ENCODE peak calls at places on chromosomes 3 and 15, in seven cellular contexts. One of them, this sample, is unnamed.
A peak's percentile ranks its signal among the peaks of the same experiment; 100 is the strongest.

GRCh38 chr3:29494305-29495036 is 213.6 kb downstream of the RBMS3 start:
- DNase-seq in GM13976: no peak
- DNase-seq in Calu3: no peak
- DNase-seq in transverse colon: no peak
- DNase-seq in Peyer's patch: no peak
- DNase-seq in OCI-LY7: no peak
- DNase-seq in endothelial cell: no peak
- DNase-seq in this sample: no peak

GRCh38 chr15:78651930-78652655 is 11.1 kb upstream of the CHRNB4 start:
- DNase-seq in GM13976: no peak
- DNase-seq in Calu3: no peak
- DNase-seq in transverse colon: no peak
- DNase-seq in Peyer's patch: no peak
- DNase-seq in OCI-LY7: no peak
- DNase-seq in endothelial cell: no peak
- DNase-seq in this sample: no peak

GRCh38 chr3:163018067-163018466 is 1521.5 kb downstream of the OTOL1 start:
- DNase-seq in GM13976: no peak
- DNase-seq in Calu3: no peak
- DNase-seq in transverse colon: no peak
- DNase-seq in Peyer's patch: no peak
- DNase-seq in OCI-LY7: no peak
- DNase-seq in endothelial cell: no peak
- DNase-seq in this sample: no peak

GRCh38 chr15:70604671-70605070 is 158.7 kb downstream of the UACA start:
- DNase-seq in GM13976: no peak
- DNase-seq in Calu3: no peak
- DNase-seq in transverse colon: no peak
- DNase-seq in Peyer's patch: no peak
- DNase-seq in OCI-LY7: no peak
- DNase-seq in endothelial cell: no peak
- DNase-seq in this sample: no peak

GRCh38 chr3:123749716-123750115 is 134.4 kb downstream of the MYLK start:
- DNase-seq in GM13976: no peak
- DNase-seq in Calu3: no peak
- DNase-seq in transverse colon: no peak
- DNase-seq in Peyer's patch: no peak
- DNase-seq in OCI-LY7: no peak
- DNase-seq in endothelial cell: no peak
- DNase-seq in this sample: no peak

GRCh38 chr3:194091141-194091540 is 44.8 kb upstream of the HES1 start:
- DNase-seq in GM13976: no peak
- DNase-seq in Calu3: peak; percentile 60
- DNase-seq in transverse colon: no peak
- DNase-seq in Peyer's patch: no peak
- DNase-seq in OCI-LY7: no peak
- DNase-seq in endothelial cell: no peak
- DNase-seq in this sample: no peak

GRCh38 chr3:39208463-39209055 is 16.2 kb upstream of the XIRP1 start:
- DNase-seq in GM13976: peak; percentile 53
- DNase-seq in Calu3: peak; percentile 55
- DNase-seq in transverse colon: peak; percentile 64
- DNase-seq in Peyer's patch: no peak
- DNase-seq in OCI-LY7: peak; percentile 74
- DNase-seq in endothelial cell: peak; percentile 67
- DNase-seq in this sample: peak; percentile 59

GRCh38 chr3:112640333-112640863 is 545 bp downstream of the CCDC80 start:
- DNase-seq in GM13976: no peak
- DNase-seq in Calu3: no peak
- DNase-seq in transverse colon: no peak
- DNase-seq in Peyer's patch: no peak
- DNase-seq in OCI-LY7: no peak
- DNase-seq in endothelial cell: no peak
- DNase-seq in this sample: no peak

GRCh38 chr3:72657666-72658065 is 190.6 kb downstream of the SHQ1 start:
- DNase-seq in GM13976: peak; percentile 43
- DNase-seq in Calu3: peak; percentile 5
- DNase-seq in transverse colon: no peak
- DNase-seq in Peyer's patch: no peak
- DNase-seq in OCI-LY7: no peak
- DNase-seq in endothelial cell: no peak
- DNase-seq in this sample: peak; percentile 74

GRCh38 chr15:33161209-33161608 is 33.3 kb downstream of the FMN1 start:
- DNase-seq in GM13976: no peak
- DNase-seq in Calu3: no peak
- DNase-seq in transverse colon: no peak
- DNase-seq in Peyer's patch: no peak
- DNase-seq in OCI-LY7: no peak
- DNase-seq in endothelial cell: no peak
- DNase-seq in this sample: no peak

GRCh38 chr3:167882057-167882667 is 146.6 kb downstream of the SERPINI1 start:
- DNase-seq in GM13976: peak; percentile 18
- DNase-seq in Calu3: no peak
- DNase-seq in transverse colon: no peak
- DNase-seq in Peyer's patch: no peak
- DNase-seq in OCI-LY7: peak; percentile 83
- DNase-seq in endothelial cell: no peak
- DNase-seq in this sample: no peak

GRCh38 chr15:72113347-72114031 is 4.5 kb downstream of the MYO9A start:
- DNase-seq in GM13976: no peak
- DNase-seq in Calu3: no peak
- DNase-seq in transverse colon: no peak
- DNase-seq in Peyer's patch: no peak
- DNase-seq in OCI-LY7: no peak
- DNase-seq in endothelial cell: no peak
- DNase-seq in this sample: no peak

GRCh38 chr3:11668243-11669232 is 24.8 kb upstream of the VGLL4 start:
- DNase-seq in GM13976: no peak
- DNase-seq in Calu3: no peak
- DNase-seq in transverse colon: no peak
- DNase-seq in Peyer's patch: no peak
- DNase-seq in OCI-LY7: no peak
- DNase-seq in endothelial cell: no peak
- DNase-seq in this sample: no peak

GRCh38 chr15:78418239-78418638 is 19.8 kb upstream of the IREB2 start:
- DNase-seq in GM13976: no peak
- DNase-seq in Calu3: no peak
- DNase-seq in transverse colon: no peak
- DNase-seq in Peyer's patch: no peak
- DNase-seq in OCI-LY7: no peak
- DNase-seq in endothelial cell: no peak
- DNase-seq in this sample: no peak

GRCh38 chr3:195438371-195438770 is 4.4 kb downstream of the ACAP2 start:
- DNase-seq in GM13976: no peak
- DNase-seq in Calu3: peak; percentile 76
- DNase-seq in transverse colon: no peak
- DNase-seq in Peyer's patch: no peak
- DNase-seq in OCI-LY7: no peak
- DNase-seq in endothelial cell: no peak
- DNase-seq in this sample: no peak

GRCh38 chr15:88069561-88069960 is 187.0 kb downstream of the NTRK3 start:
- DNase-seq in GM13976: no peak
- DNase-seq in Calu3: no peak
- DNase-seq in transverse colon: no peak
- DNase-seq in Peyer's patch: no peak
- DNase-seq in OCI-LY7: no peak
- DNase-seq in endothelial cell: no peak
- DNase-seq in this sample: no peak

GRCh38 chr3:94028093-94028837 is at the start of gene STX19:
- DNase-seq in GM13976: no peak
- DNase-seq in Calu3: peak; percentile 44
- DNase-seq in transverse colon: no peak
- DNase-seq in Peyer's patch: no peak
- DNase-seq in OCI-LY7: no peak
- DNase-seq in endothelial cell: no peak
- DNase-seq in this sample: no peak

GRCh38 chr3:169295126-169295525 is 368.4 kb downstream of the MECOM start:
- DNase-seq in GM13976: no peak
- DNase-seq in Calu3: peak; percentile 51
- DNase-seq in transverse colon: no peak
- DNase-seq in Peyer's patch: no peak
- DNase-seq in OCI-LY7: peak; percentile 13
- DNase-seq in endothelial cell: no peak
- DNase-seq in this sample: peak; percentile 18

GRCh38 chr3:53375019-53375418 is 27.7 kb upstream of the DCP1A start:
- DNase-seq in GM13976: peak; percentile 77
- DNase-seq in Calu3: peak; percentile 85
- DNase-seq in transverse colon: peak; percentile 71
- DNase-seq in Peyer's patch: peak; percentile 87
- DNase-seq in OCI-LY7: peak; percentile 61
- DNase-seq in endothelial cell: peak; percentile 82
- DNase-seq in this sample: peak; percentile 69

GRCh38 chr3:150874666-150875219 is 30.5 kb downstream of the MINDY4B start:
- DNase-seq in GM13976: no peak
- DNase-seq in Calu3: no peak
- DNase-seq in transverse colon: no peak
- DNase-seq in Peyer's patch: no peak
- DNase-seq in OCI-LY7: no peak
- DNase-seq in endothelial cell: no peak
- DNase-seq in this sample: no peak

GRCh38 chr15:84750583-84751092 is 2.2 kb downstream of the ZNF592 start:
- DNase-seq in GM13976: peak; percentile 50
- DNase-seq in Calu3: peak; percentile 18
- DNase-seq in transverse colon: no peak
- DNase-seq in Peyer's patch: no peak
- DNase-seq in OCI-LY7: peak; percentile 75
- DNase-seq in endothelial cell: no peak
- DNase-seq in this sample: peak; percentile 38

GRCh38 chr3:178802993-178803693 is 266.9 kb downstream of the KCNMB2 start:
- DNase-seq in GM13976: no peak
- DNase-seq in Calu3: no peak
- DNase-seq in transverse colon: no peak
- DNase-seq in Peyer's patch: no peak
- DNase-seq in OCI-LY7: no peak
- DNase-seq in endothelial cell: no peak
- DNase-seq in this sample: no peak

GRCh38 chr15:72141171-72142084 is 23.2 kb downstream of the SENP8 start:
- DNase-seq in GM13976: peak; percentile 85
- DNase-seq in Calu3: no peak
- DNase-seq in transverse colon: no peak
- DNase-seq in Peyer's patch: no peak
- DNase-seq in OCI-LY7: peak; percentile 12
- DNase-seq in endothelial cell: no peak
- DNase-seq in this sample: peak; percentile 14

GRCh38 chr3:68876112-68876713 is 56.1 kb downstream of the TAFA4 start:
- DNase-seq in GM13976: peak; percentile 26
- DNase-seq in Calu3: peak; percentile 42
- DNase-seq in transverse colon: no peak
- DNase-seq in Peyer's patch: no peak
- DNase-seq in OCI-LY7: peak; percentile 66
- DNase-seq in endothelial cell: peak; percentile 36
- DNase-seq in this sample: peak; percentile 44

GRCh38 chr15:25739687-25740121 is 123.4 kb downstream of the ATP10A start:
- DNase-seq in GM13976: no peak
- DNase-seq in Calu3: no peak
- DNase-seq in transverse colon: no peak
- DNase-seq in Peyer's patch: peak; percentile 20
- DNase-seq in OCI-LY7: peak; percentile 72
- DNase-seq in endothelial cell: peak; percentile 34
- DNase-seq in this sample: peak; percentile 61

GRCh38 chr3:48918388-48919214 is at the start of gene ARIH2:
- DNase-seq in GM13976: peak; percentile 97
- DNase-seq in Calu3: peak; percentile 91
- DNase-seq in transverse colon: peak; percentile 94
- DNase-seq in Peyer's patch: peak; percentile 96
- DNase-seq in OCI-LY7: peak; percentile 95
- DNase-seq in endothelial cell: peak; percentile 91
- DNase-seq in this sample: peak; percentile 93
- TF ChIP-seq CTCF in GM13976: peak; percentile 32
- TF ChIP-seq CTCF in Calu3: no peak
- TF ChIP-seq CTCF in transverse colon: no peak
- TF ChIP-seq CTCF in Peyer's patch: peak; percentile 30
- TF ChIP-seq CTCF in OCI-LY7: peak; percentile 27
- TF ChIP-seq CTCF in endothelial cell: no peak
- TF ChIP-seq CTCF in this sample: peak; percentile 39

GRCh38 chr3:128845695-128846491 is 33.5 kb upstream of the ACAD9 start:
- DNase-seq in GM13976: peak; percentile 94
- DNase-seq in Calu3: peak; percentile 96
- DNase-seq in transverse colon: peak; percentile 84
- DNase-seq in Peyer's patch: peak; percentile 79
- DNase-seq in OCI-LY7: peak; percentile 76
- DNase-seq in endothelial cell: peak; percentile 77
- DNase-seq in this sample: peak; percentile 94
- TF ChIP-seq CTCF in GM13976: peak; percentile 76
- TF ChIP-seq CTCF in Calu3: peak; percentile 84
- TF ChIP-seq CTCF in transverse colon: peak; percentile 46
- TF ChIP-seq CTCF in Peyer's patch: peak; percentile 55
- TF ChIP-seq CTCF in OCI-LY7: peak; percentile 78
- TF ChIP-seq CTCF in endothelial cell: peak; percentile 67
- TF ChIP-seq CTCF in this sample: peak; percentile 91

DNA sequence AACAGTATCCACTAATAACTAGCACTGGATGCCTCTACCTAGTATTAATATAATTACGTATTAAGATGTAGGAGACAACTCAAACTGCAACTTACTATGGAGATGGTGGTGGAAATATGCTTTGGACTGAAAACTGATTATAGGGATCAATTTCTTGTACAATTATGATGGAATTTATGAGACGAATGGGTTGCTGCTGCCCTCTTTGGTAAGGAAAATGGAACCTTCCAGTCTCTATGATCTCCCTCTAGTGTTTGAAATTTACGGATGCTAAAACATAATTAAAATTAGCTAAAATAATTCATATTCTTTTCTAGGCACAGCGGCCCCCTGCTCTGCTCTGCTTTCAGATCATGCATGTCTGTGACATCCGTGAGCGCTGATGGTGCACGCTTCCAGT is 132.3 kb downstream of the NR2F2 start:
- DNase-seq in GM13976: no peak
- DNase-seq in Calu3: no peak
- DNase-seq in transverse colon: no peak
- DNase-seq in Peyer's patch: no peak
- DNase-seq in OCI-LY7: no peak
- DNase-seq in endothelial cell: no peak
- DNase-seq in this sample: no peak
- TF ChIP-seq CTCF in GM13976: no peak
- TF ChIP-seq CTCF in Calu3: peak; percentile 28
- TF ChIP-seq CTCF in transverse colon: no peak
- TF ChIP-seq CTCF in Peyer's patch: no peak
- TF ChIP-seq CTCF in OCI-LY7: no peak
- TF ChIP-seq CTCF in endothelial cell: no peak
- TF ChIP-seq CTCF in this sample: no peak

DNA sequence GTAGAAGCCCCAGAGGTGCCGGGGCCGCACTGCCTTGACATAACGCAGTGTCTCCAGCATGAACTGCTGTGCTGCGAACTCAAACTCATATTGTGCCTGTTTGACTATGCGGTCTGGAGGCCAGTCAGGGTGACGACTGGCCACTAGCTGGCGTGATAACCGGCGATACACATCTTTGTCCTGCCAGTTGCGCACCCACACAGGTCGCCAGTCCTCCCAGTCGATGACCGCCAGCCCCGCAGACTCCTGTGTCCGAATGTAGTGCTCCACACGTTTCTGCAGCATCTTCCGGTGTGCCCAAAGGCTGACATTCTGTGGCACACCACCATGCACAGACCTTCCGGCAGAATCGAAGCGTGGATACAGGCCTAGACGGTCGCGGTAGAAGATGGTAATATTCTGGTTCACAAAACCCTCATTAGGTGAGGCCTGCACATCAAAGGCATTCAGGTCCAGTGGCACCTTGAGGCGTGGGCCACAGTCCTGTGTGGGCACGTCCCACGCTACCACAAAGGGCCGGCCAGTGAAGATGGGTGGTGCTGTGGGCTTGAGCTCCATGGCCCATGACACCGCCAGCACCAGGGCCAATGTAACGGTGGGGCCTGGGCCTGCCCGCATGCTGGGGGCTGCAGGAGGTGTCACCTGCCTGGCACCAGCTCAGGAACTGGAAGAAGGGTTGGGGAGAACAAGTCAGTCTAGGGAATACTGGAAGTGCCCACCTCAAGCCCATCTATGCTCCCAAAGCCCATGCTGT is 2.5 kb downstream of the HYAL2 start:
- DNase-seq in GM13976: no peak
- DNase-seq in Calu3: no peak
- DNase-seq in transverse colon: no peak
- DNase-seq in Peyer's patch: peak; percentile 54
- DNase-seq in OCI-LY7: no peak
- DNase-seq in endothelial cell: peak; percentile 4
- DNase-seq in this sample: no peak
- TF ChIP-seq CTCF in GM13976: no peak
- TF ChIP-seq CTCF in Calu3: no peak
- TF ChIP-seq CTCF in transverse colon: no peak
- TF ChIP-seq CTCF in Peyer's patch: no peak
- TF ChIP-seq CTCF in OCI-LY7: no peak
- TF ChIP-seq CTCF in endothelial cell: no peak
- TF ChIP-seq CTCF in this sample: no peak

This sample was measured in activated CD8-positive, alpha-beta T cell treated with anti-CD3 and anti-CD28 coated beads for 36 hours.